ENCODE peak calls at places on chromosomes 13 and 19, in eight cellular contexts. Y is lung microvascular endothelial cell; G is brain microvascular endothelial cell; P is AG09319; L is GM12891; B is mesendoderm; D is activated CD4-positive, alpha-beta memory T cell treated with anti-CD3 and anti-CD28 coated beads, Interleukin-2, amount 10 ng/mL, durations not matched to agents 7 days and 5 days; E is head of caudate nucleus. V is an unnamed sample.

GRCh38 chr19:16398530-16399241 is 73.1 kb downstream of the EPS15L1 start:
- DNase-seq in E (no peak), B (no peak), Y (peak), G (no peak), P (no peak), D (no peak), L (no peak), V (peak)

GRCh38 chr13:73945871-73946270 is 188.3 kb downstream of the KLF12 start:
- DNase-seq in Y (peak), D (no peak), E (no peak), G (no peak), L (no peak), P (no peak), B (peak), V (peak)

GRCh38 chr19:30666301-30666803 is 294.2 kb downstream of the ZNF536 start:
- DNase-seq in D (peak), G (peak), E (peak), Y (peak), B (peak), P (no peak), L (peak), V (peak)

GRCh38 chr19:55166530-55167268 is at the start of gene DNAAF3:
- DNase-seq in Y (peak), P (peak), D (peak), E (peak), L (peak), G (peak), B (peak), V (peak)

GRCh38 chr19:33392341-33393285 is 19.1 kb downstream of the CEBPG start:
- DNase-seq in G (no peak), B (no peak), E (peak), L (peak), P (no peak), D (no peak), Y (no peak), V (no peak)

GRCh38 chr13:49641810-49642291 is 13.5 kb downstream of the ARL11 start:
- DNase-seq in E (no peak), G (peak), L (no peak), B (peak), D (no peak), P (peak), Y (peak), V (peak)

GRCh38 chr13:91722267-91722884 is 324.0 kb downstream of the GPC5 start:
- DNase-seq in D (no peak), B (peak), G (peak), P (no peak), L (no peak), E (no peak), Y (peak), V (peak)

GRCh38 chr19:13430790-13431582 is 75.3 kb downstream of the CACNA1A start:
- DNase-seq in L (peak), E (peak), B (peak), D (peak), G (peak), P (peak), Y (peak), V (peak)

GRCh38 chr13:93227906-93228801 is 1.5 kb downstream of the GPC6 start:
- DNase-seq in B (peak), E (peak), D (no peak), P (no peak), L (peak), G (peak), Y (no peak), V (peak)

GRCh38 chr19:20558571-20558970 is 7.0 kb downstream of the ZNF737 start:
- DNase-seq in Y (no peak), B (peak), E (no peak), P (no peak), G (no peak), L (no peak), D (no peak), V (no peak)

GRCh38 chr19:34181111-34181864 is 9.0 kb downstream of the LSM14A start:
- DNase-seq in Y (no peak), D (no peak), P (no peak), G (no peak), E (no peak), L (no peak), B (no peak), V (no peak)

V was measured in GM23248.